ENCODE peak calls at places on chromosomes 7 and 10, in ten cellular contexts. N, J, T, V, P, H, C, W, D and G are unnamed samples.

GRCh38 chr7:34895202-34895601 is 142.1 kb downstream of the DPY19L1 start:
- DNase-seq in J (no peak), T (no peak), N (no peak), H (no peak), C (no peak), V (no peak), D (no peak), W (no peak), P (no peak), G (no peak)

GRCh38 chr7:29494350-29494749 is 69.3 kb upstream of the PRR15 start:
- DNase-seq in N (no peak), D (no peak), W (no peak), H (no peak), V (no peak), C (no peak), T (no peak), J (no peak), P (no peak), G (no peak)

GRCh38 chr7:112788778-112789343 is 1.3 kb downstream of the TMEM168 start:
- DNase-seq in N (no peak), T (no peak), H (no peak), J (no peak), D (no peak), W (no peak), C (no peak), P (no peak), V (no peak), G (no peak)

GRCh38 chr7:30390872-30391646 is 87.5 kb downstream of the NOD1 start:
- DNase-seq in N (no peak), J (no peak), P (no peak), C (no peak), W (no peak), H (no peak), T (no peak), V (no peak), D (no peak), G (no peak)

GRCh38 chr10:43234471-43235041 is 32.3 kb downstream of the RASGEF1A start:
- DNase-seq in P (peak; percentile 36), H (no peak), C (no peak), V (no peak), N (no peak), J (no peak), W (peak; percentile 9), D (no peak), T (peak; percentile 4), G (no peak)

GRCh38 chr7:91694221-91694856 is 186.2 kb downstream of the MTERF1 start:
- DNase-seq in H (no peak), T (no peak), J (no peak), P (no peak), W (no peak), D (no peak), V (no peak), N (no peak), C (no peak), G (no peak)

GRCh38 chr7:33882040-33882800 is 23.1 kb upstream of the BMPER start:
- DNase-seq in N (no peak), C (no peak), H (no peak), V (no peak), P (no peak), D (no peak), T (peak; percentile 30), J (no peak), W (no peak), G (no peak)

GRCh38 chr10:84825330-84825729 is 496.9 kb downstream of the CCSER2 start:
- DNase-seq in C (no peak), P (no peak), J (no peak), N (peak; percentile 38), D (no peak), H (no peak), V (no peak), W (peak; percentile 41), T (peak; percentile 22), G (no peak)

GRCh38 chr10:88523739-88524400 is 59.2 kb downstream of the RNLS start:
- DNase-seq in N (no peak), V (no peak), P (no peak), H (no peak), T (no peak), W (no peak), D (no peak), J (no peak), C (no peak), G (no peak)

GRCh38 chr7:78134256-78134655 is 335.7 kb downstream of the PHTF2 start:
- DNase-seq in D (no peak), N (peak; percentile 10), C (no peak), V (no peak), J (no peak), P (no peak), T (no peak), W (no peak), H (no peak), G (no peak)

GRCh38 chr10:98309366-98310355 is 41.7 kb upstream of the LOXL4 start:
- DNase-seq in N (peak; percentile 78), P (peak; percentile 82), V (peak; percentile 6), H (peak; percentile 30), C (no peak), J (peak; percentile 76), T (peak; percentile 72), D (no peak), W (peak; percentile 73), G (no peak)

GRCh38 chr7:26155531-26156375 is 3.8 kb downstream of the NFE2L3 start:
- DNase-seq in T (no peak), N (peak; percentile 56), W (no peak), D (no peak), V (no peak), C (no peak), H (no peak), J (no peak), P (no peak), G (no peak)

GRCh38 chr7:81632418-81632817 is 137.4 kb downstream of the HGF start:
- DNase-seq in D (no peak), C (no peak), V (no peak), H (no peak), P (no peak), N (no peak), W (no peak), T (no peak), J (no peak), G (no peak)

GRCh38 chr7:120996333-120996982 is 7.9 kb downstream of the CPED1 start:
- DNase-seq in T (peak; percentile 21), D (no peak), V (peak; percentile 33), P (no peak), W (peak; percentile 83), J (peak; percentile 34), H (no peak), C (no peak), N (peak; percentile 79), G (peak; percentile 11)